ENCODE peak calls at places on chromosomes 13 and 19, in seven cellular contexts. O is omental fat pad; M is A549; U is stimulated activated CD8-positive, alpha-beta memory T cell treated with anti-CD3 and anti-CD28 coated beads, Interleukin-15, amount 100 ng/mL, for 4 hours; Q is sigmoid colon; D is ovary; L is endothelial cell. X is an unnamed sample.

GRCh38 chr13:84885868-84886267 is 913.4 kb downstream of the SLITRK6 start:
- DNase-seq in Q (no peak), M (no peak), U (no peak), L (no peak), D (no peak), O (no peak), X (no peak)

GRCh38 chr19:13149628-13150186 is 468 bp downstream of the STX10 start:
- DNase-seq in M (no peak), U (no peak), Q (peak), D (peak), L (peak), O (no peak), X (no peak)

GRCh38 chr13:77832339-77833100 is 86.1 kb downstream of the EDNRB start:
- DNase-seq in U (no peak), O (no peak), L (no peak), M (no peak), D (no peak), Q (no peak), X (no peak)

GRCh38 chr13:35764359-35765015 is 288.0 kb upstream of the MAB21L1 start:
- DNase-seq in O (no peak), D (no peak), M (no peak), Q (no peak), U (no peak), L (no peak), X (no peak)

GRCh38 chr13:28179974-28180373 is 41.6 kb downstream of the PAN3 start:
- DNase-seq in L (no peak), O (no peak), U (no peak), D (no peak), M (no peak), Q (no peak), X (no peak)

GRCh38 chr13:34867590-34867989 is 74.5 kb upstream of the NBEA start:
- DNase-seq in U (no peak), M (no peak), L (no peak), D (no peak), O (no peak), Q (no peak), X (no peak)

GRCh38 chr19:42122691-42123607 is 9.3 kb downstream of the POU2F2 start:
- DNase-seq in U (peak), O (no peak), D (no peak), M (no peak), L (no peak), Q (no peak), X (no peak)

GRCh38 chr13:19597523-19597922 is 35.9 kb upstream of the MPHOSPH8 start:
- DNase-seq in L (no peak), Q (no peak), O (no peak), U (no peak), D (no peak), M (no peak), X (no peak)

GRCh38 chr13:98041081-98041820 is 87.8 kb downstream of the IPO5 start:
- DNase-seq in L (no peak), D (no peak), O (no peak), M (no peak), U (no peak), Q (no peak), X (no peak)

GRCh38 chr19:41753936-41754529 is 1.3 kb upstream of the CEACAM6 start:
- DNase-seq in U (peak), O (peak), M (peak), L (peak), D (no peak), Q (no peak), X (peak)

GRCh38 chr19:53912653-53913052 is 3.6 kb downstream of the CACNG7 start:
- DNase-seq in Q (no peak), M (no peak), U (no peak), L (peak), D (no peak), O (no peak), X (peak)

GRCh38 chr13:91544723-91545122 is 146.3 kb downstream of the GPC5 start:
- DNase-seq in O (no peak), L (peak), U (no peak), Q (no peak), D (no peak), M (no peak), X (peak)

GRCh38 chr13:32267836-32268439 is 47.2 kb downstream of the ZAR1L start:
- DNase-seq in L (no peak), O (no peak), D (no peak), U (no peak), Q (no peak), M (no peak), X (peak)

GRCh38 chr13:109764474-109765292 is 21.7 kb downstream of the IRS2 start:
- DNase-seq in U (no peak), L (no peak), D (no peak), M (no peak), O (no peak), Q (no peak), X (no peak)

GRCh38 chr19:17889609-17890214 is 18.0 kb downstream of the SLC5A5 start:
- DNase-seq in M (peak), L (peak), Q (no peak), O (no peak), D (no peak), U (no peak), X (peak)

GRCh38 chr13:95714142-95714832 is 37.3 kb downstream of the DNAJC3 start:
- DNase-seq in O (no peak), U (no peak), D (no peak), L (no peak), M (peak), Q (no peak), X (no peak)

GRCh38 chr13:107518292-107518691 is 697.0 kb downstream of the LIG4 start:
- DNase-seq in M (no peak), Q (no peak), O (no peak), D (no peak), U (no peak), L (no peak), X (no peak)

GRCh38 chr13:26813626-26814348 is 53.2 kb upstream of the GPR12 start:
- DNase-seq in U (no peak), M (no peak), D (no peak), Q (no peak), L (no peak), O (no peak), X (no peak)

GRCh38 chr13:42284068-42284467 is 12.1 kb downstream of the AKAP11 start:
- DNase-seq in O (no peak), D (no peak), U (no peak), L (no peak), Q (no peak), M (no peak), X (no peak)

GRCh38 chr19:51719251-51719901 is 4.4 kb downstream of the HAS1 start:
- DNase-seq in U (no peak), Q (no peak), D (no peak), M (no peak), O (no peak), L (no peak), X (no peak)

GRCh38 chr13:51635137-51635878 is 51.0 kb downstream of the WDFY2 start:
- DNase-seq in D (no peak), U (no peak), O (no peak), M (no peak), Q (no peak), L (no peak), X (no peak)

GRCh38 chr19:19460258-19460731 is 54.8 kb downstream of the GATAD2A start:
- DNase-seq in D (no peak), O (no peak), L (no peak), Q (no peak), M (no peak), U (no peak), X (no peak)

GRCh38 chr19:29636553-29637325 is 28.5 kb upstream of the PLEKHF1 start:
- DNase-seq in L (no peak), D (no peak), U (no peak), Q (no peak), O (no peak), M (no peak), X (no peak)

GRCh38 chr19:16361926-16362325 is 37.3 kb downstream of the KLF2 start:
- DNase-seq in Q (no peak), M (no peak), L (no peak), O (no peak), U (no peak), D (no peak), X (no peak)

GRCh38 chr19:10580979-10581631 is 6.0 kb downstream of the AP1M2 start:
- DNase-seq in L (peak), M (peak), O (peak), U (peak), Q (peak), D (peak), X (peak)

GRCh38 chr13:97189943-97190342 is 32.2 kb upstream of the MBNL2 start:
- DNase-seq in D (no peak), Q (no peak), O (no peak), M (no peak), U (no peak), L (no peak), X (no peak)

GRCh38 chr13:21637296-21637695 is 33.3 kb upstream of the MICU2 start:
- DNase-seq in L (no peak), U (no peak), Q (no peak), M (peak), D (no peak), O (peak), X (peak)

GRCh38 chr19:46466536-46467199 is 4.7 kb downstream of the PNMA8A start:
- DNase-seq in O (no peak), M (no peak), U (no peak), L (no peak), D (peak), Q (peak), X (no peak)

GRCh38 chr19:35908977-35909683 is 1.0 kb upstream of the TYROBP start:
- DNase-seq in L (no peak), M (no peak), U (no peak), D (no peak), O (no peak), Q (peak), X (peak)

GRCh38 chr19:32676186-32676894 is 692 bp downstream of the RGS9BP start:
- DNase-seq in O (no peak), M (peak), U (no peak), L (peak), D (no peak), Q (no peak), X (no peak)

GRCh38 chr13:39875111-39875510 is 219.6 kb downstream of the COG6 start:
- DNase-seq in D (no peak), O (no peak), Q (no peak), L (no peak), M (no peak), U (no peak), X (no peak)

GRCh38 chr19:53879145-53880037 is 2.6 kb upstream of the PRKCG start:
- DNase-seq in O (peak), Q (peak), M (peak), U (peak), L (peak), D (peak), X (peak)

GRCh38 chr13:59337070-59337469 is 826.7 kb downstream of the DIAPH3 start:
- DNase-seq in D (no peak), L (no peak), U (no peak), Q (no peak), O (no peak), M (no peak), X (no peak)